ENCODE peak calls at places on chromosomes 7 and 10, in ten cellular contexts. X, I, A, K, G, U, Y, P, B and R are unnamed samples.

GRCh38 chr10:59175538-59176240 is 754 bp upstream of the PHYHIPL start:
- DNase-seq in X (no peak), I (no peak), A (no peak), K (peak; percentile 70), G (peak; percentile 61), U (no peak), Y (no peak), P (no peak), B (peak; percentile 17), R (peak; percentile 8)

GRCh38 chr7:102836206-102836938 is 76.4 kb upstream of the LRRC17 start:
- DNase-seq in X (no peak), I (no peak), A (no peak), K (no peak), G (no peak), U (no peak), Y (no peak), P (peak; percentile 88), B (no peak), R (no peak)

GRCh38 chr7:110964770-110965169 is 126.2 kb upstream of the LRRN3 start:
- DNase-seq in X (no peak), I (no peak), A (no peak), K (no peak), G (no peak), U (no peak), Y (no peak), P (no peak), B (no peak), R (no peak)

GRCh38 chr7:156640949-156641485 is 443 bp downstream of the RNF32 start:
- DNase-seq in X (no peak), I (no peak), A (peak; percentile 52), K (no peak), G (no peak), U (no peak), Y (peak; percentile 75), P (peak; percentile 61), B (peak; percentile 82), R (no peak)

GRCh38 chr10:122163182-122164027 is 107.7 kb upstream of the BTBD16 start:
- DNase-seq in X (no peak), I (no peak), A (no peak), K (peak; percentile 97), G (peak; percentile 71), U (peak; percentile 97), Y (no peak), P (no peak), B (no peak), R (peak; percentile 70)

GRCh38 chr10:132163278-132163765 is 23.4 kb upstream of the DPYSL4 start:
- DNase-seq in X (no peak), I (peak; percentile 84), A (no peak), K (peak; percentile 87), G (peak; percentile 62), U (peak; percentile 97), Y (peak; percentile 91), P (no peak), B (peak; percentile 21), R (no peak)

GRCh38 chr10:62545667-62546066 is 171.5 kb downstream of the ZNF365 start:
- DNase-seq in X (no peak), I (no peak), A (no peak), K (no peak), G (no peak), U (no peak), Y (no peak), P (no peak), B (no peak), R (no peak)

GRCh38 chr10:104642311-104643022 is 1.4 kb downstream of the SORCS3 start:
- DNase-seq in X (no peak), I (peak; percentile 7), A (no peak), K (peak; percentile 93), G (peak; percentile 73), U (peak; percentile 97), Y (no peak), P (peak; percentile 10), B (peak; percentile 10), R (peak; percentile 75)

GRCh38 chr10:69913586-69913985 is 111.9 kb downstream of the COL13A1 start:
- DNase-seq in X (no peak), I (peak; percentile 36), A (no peak), K (no peak), G (no peak), U (no peak), Y (no peak), P (no peak), B (no peak), R (no peak)

GRCh38 chr10:69914373-69915268 is 112.9 kb downstream of the COL13A1 start:
- DNase-seq in X (peak; percentile 87), I (peak; percentile 87), A (peak; percentile 33), K (peak; percentile 93), G (no peak), U (peak; percentile 93), Y (peak; percentile 69), P (peak; percentile 35), B (peak; percentile 63), R (peak; percentile 63)

GRCh38 chr10:69919250-69919649 is 117.5 kb downstream of the COL13A1 start:
- DNase-seq in X (no peak), I (no peak), A (no peak), K (no peak), G (no peak), U (no peak), Y (no peak), P (no peak), B (no peak), R (no peak)

GRCh38 chr10:69916133-69916532 is 114.4 kb downstream of the COL13A1 start:
- DNase-seq in X (no peak), I (no peak), A (no peak), K (no peak), G (no peak), U (no peak), Y (no peak), P (no peak), B (no peak), R (no peak)

DNA sequence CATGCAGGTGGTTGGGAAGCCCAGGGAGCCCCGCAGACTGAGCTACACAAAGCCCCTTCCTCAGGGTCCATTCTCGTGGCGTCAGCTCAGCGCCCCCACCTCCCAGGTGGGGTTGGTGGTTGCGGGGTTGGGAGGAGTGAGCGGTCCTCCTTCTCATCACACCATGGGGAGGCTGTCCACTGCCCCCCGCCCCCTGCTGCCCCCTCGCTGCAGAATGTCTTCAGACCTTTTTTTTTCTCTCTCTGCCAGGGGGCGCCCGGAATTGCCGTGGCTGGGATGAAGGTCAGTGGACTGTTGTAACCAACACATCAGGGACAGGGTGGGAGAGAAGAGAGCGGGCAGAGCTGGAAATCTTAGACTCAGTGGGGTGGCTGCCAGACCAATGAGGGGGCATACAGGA is 116.3 kb downstream of the COL13A1 start:
- DNase-seq in X (no peak), I (no peak), A (no peak), K (peak; percentile 30), G (no peak), U (no peak), Y (no peak), P (no peak), B (no peak), R (no peak)
- TF ChIP-seq CTCF in X (no peak), I (no peak), A (no peak), K (peak; percentile 18), G (no peak), U (peak; percentile 25), Y (no peak), P (no peak), B (no peak), R (no peak)

DNA sequence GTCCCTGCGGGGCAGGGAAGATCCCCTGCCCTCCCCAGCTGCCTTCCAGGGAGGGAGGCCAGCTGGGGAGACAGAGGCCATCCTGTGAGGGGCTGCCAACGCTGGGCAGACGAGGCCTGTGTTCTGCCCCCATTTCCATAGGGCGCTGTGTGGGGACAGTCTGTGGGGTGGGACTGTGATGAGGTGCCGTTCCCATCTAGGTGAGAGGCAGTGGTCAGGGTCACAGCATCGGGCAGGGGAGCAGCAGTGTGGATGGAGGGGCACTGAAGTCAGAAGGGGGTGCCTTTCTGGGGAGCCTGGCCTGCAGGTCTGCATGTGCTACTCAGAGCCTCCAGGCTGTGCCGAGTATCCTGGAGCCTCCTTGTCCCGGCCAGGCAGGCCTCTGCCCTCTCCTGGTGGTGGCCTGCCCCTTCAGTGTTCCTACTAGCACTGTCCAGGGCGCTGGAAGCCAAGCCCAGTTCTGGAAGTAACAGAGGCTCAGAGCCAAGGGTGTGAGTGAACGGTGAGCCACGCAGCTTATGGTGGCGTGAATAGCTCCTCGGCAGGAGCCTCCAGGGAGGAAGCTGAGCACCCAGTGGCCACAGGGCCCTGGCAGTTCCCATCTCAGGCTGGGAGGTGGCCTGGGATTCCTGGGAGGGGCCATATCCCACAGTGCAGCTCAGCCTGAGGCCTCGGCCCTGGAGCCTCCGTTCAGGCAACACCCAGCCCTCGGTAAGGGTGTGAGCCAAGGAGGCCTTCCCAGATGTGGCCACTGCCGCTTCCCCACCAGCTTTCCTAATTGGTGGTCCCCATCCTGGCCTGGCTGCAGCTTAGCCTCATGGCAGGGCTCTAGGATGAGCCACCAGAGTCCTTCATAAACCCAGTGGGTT is 23.3 kb upstream of the CSGALNACT2 start:
- DNase-seq in X (no peak), I (no peak), A (no peak), K (no peak), G (no peak), U (no peak), Y (no peak), P (no peak), B (no peak), R (no peak)
- TF ChIP-seq CTCF in X (no peak), I (peak; percentile 10), A (no peak), K (no peak), G (no peak), U (peak; percentile 28), Y (no peak), P (no peak), B (no peak), R (no peak)

GRCh38 chr7:107594961-107595737 is 15.1 kb downstream of the BCAP29 start:
- DNase-seq in X (no peak), I (no peak), A (no peak), K (no peak), G (no peak), U (no peak), Y (no peak), P (peak; percentile 97), B (no peak), R (no peak)

GRCh38 chr7:107597582-107597916 is 17.5 kb downstream of the BCAP29 start:
- DNase-seq in X (no peak), I (no peak), A (no peak), K (no peak), G (no peak), U (no peak), Y (no peak), P (no peak), B (no peak), R (no peak)

GRCh38 chr7:107599262-107599661 is 19.2 kb downstream of the BCAP29 start:
- DNase-seq in X (no peak), I (no peak), A (no peak), K (no peak), G (no peak), U (no peak), Y (no peak), P (no peak), B (no peak), R (no peak)

GRCh38 chr7:107596881-107597581 is 17.0 kb downstream of the BCAP29 start:
- DNase-seq in X (no peak), I (no peak), A (no peak), K (no peak), G (no peak), U (no peak), Y (no peak), P (no peak), B (no peak), R (no peak)

GRCh38 chr7:107597953-107598352 is 17.9 kb downstream of the BCAP29 start:
- DNase-seq in X (no peak), I (no peak), A (no peak), K (no peak), G (no peak), U (no peak), Y (no peak), P (no peak), B (no peak), R (no peak)
- TF ChIP-seq CTCF in X (no peak), I (no peak), A (no peak), K (no peak), G (no peak), U (no peak), Y (no peak), P (no peak), B (no peak), R (no peak)

GRCh38 chr10:5854178-5854570 is 35.5 kb downstream of the ANKRD16 start:
- DNase-seq in X (no peak), I (no peak), A (no peak), K (no peak), G (no peak), U (peak; percentile 39), Y (no peak), P (no peak), B (no peak), R (no peak)
- TF ChIP-seq CTCF in X (no peak), I (no peak), A (no peak), K (no peak), G (no peak), U (no peak), Y (no peak), P (no peak), B (no peak), R (no peak)